ENCODE peak calls at places on chromosomes 7 and 10, in six cellular contexts. One of them, this sample, is unnamed.

GRCh38 chr10:5975641-5976473 is 1.5 kb downstream of the IL15RA start:
- DNase-seq in HEK293T: no peak
- DNase-seq in fibroblast of villous mesenchyme: peak
- DNase-seq in left ventricle myocardium inferior: peak
- DNase-seq in HCT116: no peak
- DNase-seq in mammary epithelial cell: no peak
- DNase-seq in this sample: peak

GRCh38 chr7:17558558-17559332 is 260.3 kb downstream of the AHR start:
- DNase-seq in HEK293T: no peak
- DNase-seq in fibroblast of villous mesenchyme: peak
- DNase-seq in left ventricle myocardium inferior: no peak
- DNase-seq in HCT116: no peak
- DNase-seq in mammary epithelial cell: no peak
- DNase-seq in this sample: no peak

GRCh38 chr7:4650471-4651047 is 31.5 kb upstream of the FOXK1 start:
- DNase-seq in HEK293T: no peak
- DNase-seq in fibroblast of villous mesenchyme: peak
- DNase-seq in left ventricle myocardium inferior: peak
- DNase-seq in HCT116: no peak
- DNase-seq in mammary epithelial cell: no peak
- DNase-seq in this sample: peak

GRCh38 chr7:15626041-15626440 is 60.4 kb downstream of the MEOX2 start:
- DNase-seq in HEK293T: no peak
- DNase-seq in fibroblast of villous mesenchyme: no peak
- DNase-seq in left ventricle myocardium inferior: no peak
- DNase-seq in HCT116: no peak
- DNase-seq in mammary epithelial cell: no peak
- DNase-seq in this sample: no peak

GRCh38 chr10:69452676-69453415 is 1.6 kb downstream of the TSPAN15 start:
- DNase-seq in HEK293T: no peak
- DNase-seq in fibroblast of villous mesenchyme: no peak
- DNase-seq in left ventricle myocardium inferior: no peak
- DNase-seq in HCT116: no peak
- DNase-seq in mammary epithelial cell: no peak
- DNase-seq in this sample: no peak

GRCh38 chr10:4947635-4948596 is 15.3 kb upstream of the AKR1C1 start:
- DNase-seq in HEK293T: no peak
- DNase-seq in fibroblast of villous mesenchyme: peak
- DNase-seq in left ventricle myocardium inferior: no peak
- DNase-seq in HCT116: peak
- DNase-seq in mammary epithelial cell: peak
- DNase-seq in this sample: no peak

GRCh38 chr10:78657622-78658165 is 411.1 kb upstream of the ZMIZ1 start:
- DNase-seq in HEK293T: peak
- DNase-seq in fibroblast of villous mesenchyme: peak
- DNase-seq in left ventricle myocardium inferior: peak
- DNase-seq in HCT116: peak
- DNase-seq in mammary epithelial cell: peak
- DNase-seq in this sample: peak

GRCh38 chr10:17100586-17100985 is 29.0 kb downstream of the CUBN start:
- DNase-seq in HEK293T: no peak
- DNase-seq in fibroblast of villous mesenchyme: no peak
- DNase-seq in left ventricle myocardium inferior: no peak
- DNase-seq in HCT116: no peak
- DNase-seq in mammary epithelial cell: peak
- DNase-seq in this sample: no peak

GRCh38 chr10:12501324-12501723 is 152.0 kb downstream of the CAMK1D start:
- DNase-seq in HEK293T: no peak
- DNase-seq in fibroblast of villous mesenchyme: no peak
- DNase-seq in left ventricle myocardium inferior: no peak
- DNase-seq in HCT116: no peak
- DNase-seq in mammary epithelial cell: no peak
- DNase-seq in this sample: no peak

GRCh38 chr7:8365499-8366110 is 67.8 kb upstream of the NXPH1 start:
- DNase-seq in HEK293T: peak
- DNase-seq in fibroblast of villous mesenchyme: no peak
- DNase-seq in left ventricle myocardium inferior: no peak
- DNase-seq in HCT116: peak
- DNase-seq in mammary epithelial cell: peak
- DNase-seq in this sample: no peak

GRCh38 chr7:83065714-83066113 is 97.0 kb downstream of the PCLO start:
- DNase-seq in HEK293T: no peak
- DNase-seq in fibroblast of villous mesenchyme: no peak
- DNase-seq in left ventricle myocardium inferior: no peak
- DNase-seq in HCT116: no peak
- DNase-seq in mammary epithelial cell: peak
- DNase-seq in this sample: no peak

GRCh38 chr7:140326116-140326928 is 72.0 kb downstream of the SLC37A3 start:
- DNase-seq in HEK293T: peak
- DNase-seq in fibroblast of villous mesenchyme: peak
- DNase-seq in left ventricle myocardium inferior: peak
- DNase-seq in HCT116: no peak
- DNase-seq in mammary epithelial cell: peak
- DNase-seq in this sample: peak

GRCh38 chr7:12768948-12769347 is 81.5 kb downstream of the ARL4A start:
- DNase-seq in HEK293T: no peak
- DNase-seq in fibroblast of villous mesenchyme: no peak
- DNase-seq in left ventricle myocardium inferior: no peak
- DNase-seq in HCT116: no peak
- DNase-seq in mammary epithelial cell: no peak
- DNase-seq in this sample: no peak

GRCh38 chr7:45132708-45133320 is 21.3 kb upstream of the TBRG4 start:
- DNase-seq in HEK293T: no peak
- DNase-seq in fibroblast of villous mesenchyme: no peak
- DNase-seq in left ventricle myocardium inferior: no peak
- DNase-seq in HCT116: no peak
- DNase-seq in mammary epithelial cell: no peak
- DNase-seq in this sample: no peak

GRCh38 chr7:34042406-34042805 is 137.1 kb downstream of the BMPER start:
- DNase-seq in HEK293T: no peak
- DNase-seq in fibroblast of villous mesenchyme: no peak
- DNase-seq in left ventricle myocardium inferior: no peak
- DNase-seq in HCT116: no peak
- DNase-seq in mammary epithelial cell: no peak
- DNase-seq in this sample: no peak

GRCh38 chr10:20962165-20962564 is 65.1 kb upstream of the NEBL start:
- DNase-seq in HEK293T: no peak
- DNase-seq in fibroblast of villous mesenchyme: peak
- DNase-seq in left ventricle myocardium inferior: no peak
- DNase-seq in HCT116: no peak
- DNase-seq in mammary epithelial cell: no peak
- DNase-seq in this sample: no peak

GRCh38 chr7:64509583-64509982 is 53.3 kb downstream of the ZNF680 start:
- DNase-seq in HEK293T: no peak
- DNase-seq in fibroblast of villous mesenchyme: no peak
- DNase-seq in left ventricle myocardium inferior: no peak
- DNase-seq in HCT116: no peak
- DNase-seq in mammary epithelial cell: no peak
- DNase-seq in this sample: no peak